ENCODE peak calls at places on chromosome 16, in eight cellular contexts. X is NCI-H1436; H is occipital lobe; V is amniotic stem cell; D is activated T-helper 1 cell treated with anti-CD3 and anti-CD28 coated beads, Interleukin-12 subunit alpha, Interleukin-12 subunit beta, Interleukin-2, Interleukin-4 antibody, amounts not matched to agents 30 ng/mL and 10 ng/mL and 1 ng/mL, durations not matched to agents 14 hours and 24 hours and 36 hours; F is fibroblast of lung; O is heart left ventricle; L is NCI-H1417. Z is an unnamed sample.

GRCh38 chr16:57316390-57317017 is 32.0 kb upstream of the PLLP start:
- DNase-seq in X (no peak), H (no peak), V (peak), D (no peak), F (peak), O (peak), L (no peak), Z (no peak)

GRCh38 chr16:89307421-89307805 is 89.9 kb downstream of the ZNF778 start:
- DNase-seq in X (no peak), H (no peak), V (no peak), D (no peak), F (no peak), O (peak), L (no peak), Z (no peak)

GRCh38 chr16:2489581-2489980 is 14.7 kb downstream of the TBC1D24 start:
- DNase-seq in X (no peak), H (no peak), V (no peak), D (no peak), F (no peak), O (no peak), L (no peak), Z (no peak)

GRCh38 chr16:87927195-87927562 is 9.2 kb downstream of the CA5A start:
- DNase-seq in X (no peak), H (no peak), V (no peak), D (no peak), F (no peak), O (no peak), L (no peak), Z (no peak)

GRCh38 chr16:73506568-73507056 is 458.7 kb upstream of the ZFHX3 start:
- DNase-seq in X (no peak), H (no peak), V (no peak), D (no peak), F (no peak), O (no peak), L (peak), Z (no peak)

GRCh38 chr16:89003831-89004208 is 26.8 kb upstream of the CBFA2T3 start:
- DNase-seq in X (no peak), H (no peak), V (no peak), D (no peak), F (no peak), O (no peak), L (no peak), Z (no peak)

GRCh38 chr16:22843856-22844255 is 29.9 kb downstream of the HS3ST2 start:
- DNase-seq in X (no peak), H (no peak), V (no peak), D (no peak), F (no peak), O (no peak), L (no peak), Z (no peak)

GRCh38 chr16:77833906-77834599 is 45.7 kb downstream of the VAT1L start:
- DNase-seq in X (no peak), H (no peak), V (no peak), D (no peak), F (peak), O (no peak), L (no peak), Z (no peak)

GRCh38 chr16:18975109-18975508 is 8.6 kb upstream of the TMC7 start:
- DNase-seq in X (no peak), H (no peak), V (no peak), D (no peak), F (no peak), O (no peak), L (no peak), Z (no peak)

GRCh38 chr16:76531236-76531635 is 254.0 kb downstream of the CNTNAP4 start:
- DNase-seq in X (no peak), H (no peak), V (no peak), D (no peak), F (no peak), O (no peak), L (no peak), Z (no peak)

GRCh38 chr16:57846078-57846697 is 43.9 kb upstream of the KIFC3 start:
- DNase-seq in X (no peak), H (no peak), V (no peak), D (no peak), F (peak), O (no peak), L (peak), Z (no peak)

GRCh38 chr16:67537270-67537635 is 8.6 kb downstream of the RIPOR1 start:
- DNase-seq in X (no peak), H (no peak), V (no peak), D (peak), F (peak), O (peak), L (no peak), Z (peak)

GRCh38 chr16:10529895-10530669 is 50.3 kb downstream of the EMP2 start:
- DNase-seq in X (no peak), H (no peak), V (no peak), D (no peak), F (no peak), O (no peak), L (no peak), Z (no peak)